ENCODE peak calls at places on chromosomes 4 and X, in five cellular contexts. A is AG09319, P is fibroblast of pulmonary artery, Z is PC-3, G is K562. R is an unnamed sample.

GRCh38 chrX:24190500-24191156 is 41.1 kb downstream of the ZFX start:
- DNase-seq in A (peak), Z (no peak), P (peak), G (no peak), R (no peak)

GRCh38 chr4:119498520-119498919 is 130.1 kb downstream of the PDE5A start:
- DNase-seq in P (peak), A (no peak), G (no peak), Z (no peak), R (no peak)

GRCh38 chrX:133246921-133247320 is 28.8 kb upstream of the TFDP3 start:
- DNase-seq in Z (no peak), P (no peak), G (no peak), A (no peak), R (no peak)

GRCh38 chrX:154967603-154968002 is 54.9 kb downstream of the F8 start:
- DNase-seq in P (peak), G (no peak), Z (peak), A (no peak), R (no peak)

GRCh38 chr4:142446965-142447474 is 399.1 kb downstream of the INPP4B start:
- DNase-seq in Z (no peak), P (no peak), A (no peak), G (no peak), R (no peak)

GRCh38 chrX:153934473-153935325 is at the start of gene NAA10:
- DNase-seq in Z (peak), P (peak), G (peak), A (peak), R (peak)

GRCh38 chr4:81165853-81166430 is 49.1 kb downstream of the PRKG2 start:
- DNase-seq in P (no peak), A (peak), G (no peak), Z (no peak), R (no peak)

GRCh38 chrX:116009871-116010710 is 160.5 kb upstream of the AGTR2 start:
- DNase-seq in A (no peak), G (no peak), P (no peak), Z (no peak), R (no peak)

GRCh38 chrX:84170931-84171330 is 17.1 kb downstream of the RPS6KA6 start:
- DNase-seq in A (no peak), P (no peak), G (no peak), Z (no peak), R (no peak)

GRCh38 chrX:109911046-109911445 is 91.9 kb upstream of the TMEM164 start:
- DNase-seq in G (no peak), Z (peak), A (no peak), P (peak), R (no peak)

GRCh38 chrX:21996872-21997271 is 35.3 kb upstream of the PHEX start:
- DNase-seq in A (no peak), P (peak), Z (peak), G (no peak), R (no peak)

GRCh38 chr4:8289151-8289750 is 19.7 kb downstream of the HTRA3 start:
- DNase-seq in G (no peak), A (no peak), Z (no peak), P (no peak), R (no peak)

GRCh38 chr4:99934891-99935290 is 11.5 kb downstream of the DNAJB14 start:
- DNase-seq in A (no peak), G (no peak), P (peak), Z (no peak), R (no peak)

GRCh38 chr4:153668647-153669046 is 15.4 kb upstream of the TLR2 start:
- DNase-seq in G (no peak), A (no peak), P (peak), Z (no peak), R (no peak)

GRCh38 chr4:55125763-55126541 is 557 bp upstream of the KDR start:
- DNase-seq in A (no peak), P (peak), G (no peak), Z (no peak), R (no peak)

GRCh38 chr4:3183008-3183407 is 66.0 kb upstream of the MSANTD1 start:
- DNase-seq in G (no peak), Z (no peak), P (no peak), A (no peak), R (no peak)

GRCh38 chrX:151779258-151779657 is 44.7 kb downstream of the CNGA2 start:
- DNase-seq in G (no peak), A (no peak), Z (no peak), P (no peak), R (no peak)

DNA sequence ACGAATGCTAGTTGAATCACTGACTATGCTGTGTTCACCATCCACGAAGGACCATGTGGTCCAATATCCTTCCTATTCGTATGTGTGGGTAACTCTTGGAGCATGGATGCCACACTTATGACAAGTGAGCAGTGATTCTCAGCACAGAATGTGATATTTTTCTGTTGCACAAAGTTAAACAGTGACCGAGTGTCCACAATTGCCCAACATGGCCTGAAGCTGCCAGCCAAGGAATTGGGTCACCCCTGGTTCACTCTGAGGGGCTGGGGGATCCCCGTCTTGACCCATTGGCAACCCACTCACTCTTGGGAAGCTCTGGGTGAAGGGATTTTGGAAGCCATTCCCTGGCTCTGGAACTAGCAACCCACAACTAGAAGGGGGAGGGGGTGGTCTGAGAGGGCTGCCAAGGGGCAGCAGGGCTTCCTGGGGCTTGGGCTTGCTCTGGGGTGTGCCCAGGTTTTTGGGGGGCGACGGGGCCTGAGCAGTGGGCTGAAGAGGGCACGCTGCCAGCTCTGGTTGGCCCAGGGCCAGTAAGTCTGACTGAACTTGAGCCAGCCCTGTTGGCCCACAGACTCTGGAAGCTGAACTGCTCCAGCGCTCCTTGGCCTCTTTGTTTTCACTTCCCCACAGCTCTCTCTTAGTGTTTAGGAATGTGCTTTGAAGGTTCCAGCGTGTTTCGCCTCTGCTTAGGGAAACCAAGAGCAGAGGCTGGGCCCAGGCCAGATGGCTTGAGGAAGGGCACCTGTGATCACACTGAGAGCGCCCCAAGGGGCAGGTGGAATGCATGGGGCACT is 43.1 kb upstream of the BCOR start:
- DNase-seq in P (peak), G (no peak), Z (no peak), A (no peak), R (no peak)
- TF ChIP-seq CTCF in P (no peak), G (no peak), Z (no peak), A (no peak), R (no peak)

GRCh38 chr4:126697748-126698147 is 935.0 kb upstream of the INTU start:
- DNase-seq in A (peak), P (peak), Z (peak), G (no peak), R (no peak)

GRCh38 chr4:126687655-126688358 is 945.0 kb upstream of the INTU start:
- DNase-seq in G (no peak), Z (no peak), P (no peak), A (no peak), R (no peak)

GRCh38 chr4:126691797-126692196 is 941.0 kb upstream of the INTU start:
- DNase-seq in G (no peak), P (no peak), A (no peak), Z (no peak), R (no peak)
- TF ChIP-seq CTCF in G (no peak), P (no peak), A (no peak), Z (no peak), R (no peak)

DNA sequence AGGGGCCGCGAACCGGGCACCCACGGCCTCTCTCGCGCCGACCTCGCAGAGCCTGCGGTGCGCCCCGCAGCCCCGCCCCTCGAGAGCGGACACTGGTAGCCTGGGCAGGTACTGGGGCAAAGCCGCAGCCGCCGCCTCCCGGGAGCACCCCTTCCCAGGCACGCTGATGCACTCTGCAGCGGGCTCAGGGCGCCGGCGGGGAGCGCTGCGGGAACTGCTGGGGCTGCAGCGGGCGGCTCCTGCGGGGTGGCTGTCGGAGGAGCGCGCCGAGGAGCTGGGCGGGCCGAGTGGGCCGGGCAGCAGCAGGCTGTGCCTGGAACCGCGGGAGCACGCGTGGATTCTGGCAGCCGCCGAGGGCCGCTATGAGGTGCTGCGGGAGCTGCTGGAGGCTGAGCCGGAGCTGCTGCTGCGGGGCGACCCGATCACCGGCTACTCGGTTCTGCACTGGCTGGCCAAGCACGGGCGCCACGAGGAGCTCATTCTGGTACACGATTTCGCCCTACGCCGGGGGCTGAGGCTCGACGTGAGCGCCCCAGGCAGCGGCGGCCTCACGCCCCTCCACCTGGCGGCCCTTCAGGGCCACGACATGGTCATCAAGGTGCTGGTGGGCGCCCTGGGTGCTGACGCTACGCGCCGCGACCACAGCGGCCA is 419 bp downstream of the SOWAHD start:
- DNase-seq in A (no peak), P (no peak), G (peak), Z (no peak), R (no peak)
- TF ChIP-seq CTCF in A (no peak), P (no peak), G (peak), Z (no peak), R (no peak)

DNA sequence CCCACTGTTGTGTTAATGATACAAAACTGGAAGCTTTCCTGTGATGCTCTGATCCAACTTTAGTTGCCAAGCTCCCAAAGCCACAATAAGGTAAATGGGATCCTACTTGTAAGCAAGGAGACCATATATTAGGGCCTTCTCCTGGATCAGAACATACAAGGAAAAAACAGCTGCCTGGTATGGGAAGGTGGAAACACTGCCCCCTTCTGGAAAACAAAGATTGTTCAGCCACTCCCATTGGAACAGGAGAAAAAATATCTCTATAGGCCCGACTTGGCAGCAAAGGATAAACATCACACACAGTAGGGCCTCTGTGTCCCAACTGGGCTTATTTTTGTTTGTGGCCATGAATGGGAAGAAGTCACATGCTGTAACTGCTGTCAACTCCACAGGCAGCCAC is 166.5 kb downstream of the TBX22 start:
- DNase-seq in G (no peak), A (no peak), P (no peak), Z (peak), R (no peak)
- TF ChIP-seq CTCF in G (peak), A (no peak), P (no peak), Z (peak), R (no peak)

GRCh38 chrX:146224442-146224841 is 406.8 kb downstream of the SLITRK2 start:
- DNase-seq in P (no peak), A (no peak), G (no peak), Z (peak), R (no peak)
- TF ChIP-seq CTCF in P (no peak), A (no peak), G (no peak), Z (peak), R (no peak)

DNA sequence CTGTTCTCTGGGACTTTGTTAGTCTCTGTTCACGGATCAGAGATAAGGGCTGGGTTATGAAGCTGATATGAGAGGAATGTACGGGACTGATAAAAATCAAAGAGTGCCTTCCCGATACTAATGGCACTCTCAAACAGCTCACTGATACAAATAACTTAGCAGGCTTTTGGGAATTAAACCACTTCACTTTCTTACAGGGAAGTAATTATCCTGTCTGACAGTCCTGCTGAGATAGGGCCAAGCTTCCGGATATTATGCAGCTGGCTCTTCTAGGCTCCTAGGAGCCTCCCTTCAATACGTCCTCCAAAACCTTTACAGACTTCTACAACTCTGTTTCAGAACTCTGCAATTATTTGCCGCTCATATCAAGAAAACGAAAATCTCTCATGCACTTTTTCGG is 418.0 kb downstream of the NLGN4X start:
- DNase-seq in Z (no peak), P (no peak), G (no peak), A (no peak), R (no peak)
- TF ChIP-seq CTCF in Z (no peak), P (no peak), G (no peak), A (no peak), R (no peak)

GRCh38 chr4:18077808-18078207 is 56.3 kb upstream of the LCORL start:
- DNase-seq in Z (no peak), A (no peak), P (no peak), G (no peak), R (no peak)

GRCh38 chr4:18081708-18082107 is 60.2 kb upstream of the LCORL start:
- DNase-seq in A (no peak), Z (no peak), G (no peak), P (no peak), R (no peak)

GRCh38 chr4:18071894-18072293 is 50.3 kb upstream of the LCORL start:
- DNase-seq in G (no peak), A (no peak), Z (no peak), P (no peak), R (no peak)

GRCh38 chr4:18075823-18076433 is 54.4 kb upstream of the LCORL start:
- DNase-seq in A (no peak), G (peak), Z (peak), P (peak), R (no peak)
- TF ChIP-seq CTCF in A (peak), G (peak), Z (peak), P (peak), R (peak)

R was measured in D721Med.